ENCODE peak calls at places on chromosomes 2 and 18, in nine cellular contexts. L is right cardiac atrium, M is Peyer's patch, I is iPS DF 6.9, S is AG04450, N is astrocyte, F is pancreas, W is GM23248, Z is right lobe of liver. A is an unnamed sample.

GRCh38 chr18:5770176-5770575 is 125.1 kb downstream of the TMEM200C start:
- DNase-seq in S (no peak), Z (no peak), W (no peak), I (no peak), L (no peak), F (no peak), N (no peak), M (no peak), A (no peak)

GRCh38 chr18:45838302-45839070 is 13.0 kb downstream of the SIGLEC15 start:
- DNase-seq in W (peak; percentile 58), Z (peak; percentile 84), S (no peak), F (peak; percentile 74), N (no peak), M (no peak), L (no peak), I (no peak), A (no peak)

GRCh38 chr2:136207030-136207623 is 89.2 kb upstream of the CXCR4 start:
- DNase-seq in N (no peak), L (peak; percentile 54), W (no peak), I (no peak), S (no peak), Z (no peak), F (no peak), M (peak; percentile 84), A (no peak)

GRCh38 chr2:15980605-15981098 is 40.3 kb downstream of the MYCN start:
- DNase-seq in Z (no peak), N (no peak), F (no peak), S (no peak), W (no peak), M (no peak), I (peak; percentile 79), L (no peak), A (no peak)

GRCh38 chr2:170235860-170236638 is 58.1 kb downstream of the MYO3B start:
- DNase-seq in N (peak; percentile 33), I (peak; percentile 70), F (no peak), Z (no peak), S (no peak), L (no peak), W (peak; percentile 52), M (no peak), A (peak; percentile 84)

GRCh38 chr2:178999476-178999875 is 50.5 kb downstream of the CCDC141 start:
- DNase-seq in M (no peak), I (no peak), S (no peak), W (no peak), L (no peak), Z (no peak), N (no peak), F (no peak), A (no peak)

GRCh38 chr2:217789003-217789735 is 213.6 kb downstream of the TNS1 start:
- DNase-seq in F (peak; percentile 97), I (peak; percentile 50), S (peak; percentile 47), W (peak; percentile 71), M (peak; percentile 87), L (peak; percentile 93), Z (peak; percentile 77), N (peak; percentile 33), A (peak; percentile 78)

GRCh38 chr18:13725566-13726227 is 661 bp downstream of the FAM210A start:
- DNase-seq in N (peak; percentile 1), Z (no peak), M (no peak), I (no peak), S (no peak), F (no peak), W (peak; percentile 40), L (no peak), A (peak; percentile 21)

GRCh38 chr2:173831312-173832229 is 133.6 kb downstream of the SP3 start:
- DNase-seq in Z (no peak), I (no peak), L (peak; percentile 81), S (no peak), W (peak; percentile 54), F (no peak), N (peak; percentile 12), M (no peak), A (no peak)

GRCh38 chr18:22470511-22471181 is 52.9 kb upstream of the CTAGE1 start:
- DNase-seq in I (no peak), L (peak; percentile 81), Z (no peak), M (no peak), W (peak; percentile 23), S (no peak), N (peak; percentile 85), F (no peak), A (peak; percentile 74)

GRCh38 chr2:135829420-135829983 is 7.5 kb downstream of the LCT start:
- DNase-seq in M (no peak), I (no peak), S (no peak), F (no peak), N (no peak), L (no peak), Z (no peak), W (no peak), A (no peak)

GRCh38 chr2:8692783-8693768 is 11.2 kb downstream of the ID2 start:
- DNase-seq in Z (no peak), W (no peak), S (no peak), N (no peak), I (no peak), F (peak; percentile 88), L (peak; percentile 75), M (peak; percentile 60), A (peak; percentile 58)

GRCh38 chr2:8694737-8695136 is 12.9 kb downstream of the ID2 start:
- DNase-seq in L (no peak), S (no peak), I (no peak), W (peak; percentile 61), Z (no peak), F (no peak), M (no peak), N (peak; percentile 36), A (peak; percentile 82)

GRCh38 chr2:8697190-8697589 is 15.3 kb downstream of the ID2 start:
- DNase-seq in M (no peak), S (no peak), N (no peak), I (no peak), W (no peak), F (no peak), Z (no peak), L (no peak), A (no peak)

DNA sequence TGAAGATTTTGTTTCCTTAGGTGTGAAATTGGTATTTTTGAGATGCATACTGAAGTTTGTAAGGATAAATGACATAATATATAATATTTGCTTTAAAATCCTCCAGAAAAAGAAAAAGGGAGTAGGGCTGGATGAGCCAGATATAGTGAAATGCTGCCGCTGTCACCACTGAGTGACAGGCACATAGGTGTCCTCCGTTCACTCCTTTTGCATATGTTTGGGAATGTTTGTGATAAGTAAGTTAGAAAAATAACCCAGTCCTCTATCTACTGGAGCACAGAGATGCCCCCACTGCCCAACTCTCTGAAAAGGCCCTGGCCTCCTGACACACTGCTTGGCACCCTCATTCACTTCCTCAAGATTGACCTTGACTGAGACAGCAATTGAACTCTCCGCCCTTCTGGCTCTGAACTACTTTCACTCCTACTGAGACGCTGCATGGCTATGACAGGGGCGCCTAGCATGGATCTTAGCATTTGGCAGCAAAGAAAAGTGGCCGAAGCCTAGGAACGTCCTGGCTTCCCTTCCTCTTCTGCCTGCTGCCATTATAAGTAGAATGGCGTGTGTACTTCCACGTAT is 10.1 kb downstream of the ID2 start:
- DNase-seq in M (no peak), I (no peak), Z (no peak), W (no peak), S (no peak), N (no peak), L (no peak), F (no peak), A (no peak)
- H3K27me3 ChIP-seq in M (no peaks in the 10 kb centered on the region), I (no peaks in the 10 kb centered on the region), Z (no peaks in the 10 kb centered on the region), W (no peaks in the 10 kb centered on the region), S (no peaks in the 10 kb centered on the region), N (no peaks in the 10 kb centered on the region), L (no peaks in the 10 kb centered on the region), F (peaks cover 4% of the 10 kb centered on the region), A (no peaks in the 10 kb centered on the region)

DNA sequence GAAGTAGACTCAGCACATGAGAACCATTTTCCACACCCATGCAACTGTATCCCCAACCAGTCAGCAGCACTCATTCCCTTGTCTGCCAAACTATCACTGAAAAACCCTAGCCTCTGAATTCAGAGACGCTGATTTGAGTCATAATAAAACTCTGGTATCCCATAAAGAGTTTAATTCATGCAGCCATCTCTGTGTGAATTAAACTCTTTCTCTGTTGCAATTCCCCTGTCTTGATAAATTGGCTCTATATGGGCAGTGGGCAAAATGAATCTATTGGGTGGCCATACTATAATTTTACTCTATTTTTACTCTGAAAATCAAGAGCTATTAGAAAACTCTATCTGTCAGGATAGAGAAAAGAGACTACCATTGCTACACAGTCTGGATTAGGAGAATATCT is 40.6 kb upstream of the TWSG1 start:
- DNase-seq in I (no peak), M (no peak), Z (no peak), N (no peak), F (no peak), W (no peak), L (no peak), S (no peak), A (no peak)
- H3K9me3 ChIP-seq in I (peaks cover 4% of the 10 kb centered on the region), M (no peaks in the 10 kb centered on the region), Z (no peaks in the 10 kb centered on the region), N (no peaks in the 10 kb centered on the region), F (no peaks in the 10 kb centered on the region), W (no peaks in the 10 kb centered on the region), L (no peaks in the 10 kb centered on the region), S (peaks cover 15% of the 10 kb centered on the region), A (peaks cover 6% of the 10 kb centered on the region)

GRCh38 chr18:355678-356077 is 87.8 kb upstream of the THOC1 start:
- DNase-seq in S (no peak), M (no peak), N (no peak), Z (no peak), I (no peak), F (no peak), L (no peak), W (no peak), A (no peak)
- H3K27ac ChIP-seq in S (no peak overlapping the region), M (no peak overlapping the region), N (no peak overlapping the region), Z (no peak overlapping the region), I (no peak overlapping the region), F (no peak overlapping the region), L (no peak overlapping the region), W (no peak overlapping the region), A (no peak overlapping the region)

GRCh38 chr18:44764863-44765262 is 84.2 kb downstream of the SETBP1 start:
- DNase-seq in W (peak; percentile 5), M (no peak), F (no peak), Z (no peak), S (no peak), I (no peak), L (no peak), N (no peak), A (no peak)

GRCh38 chr18:44765451-44765850 is 84.8 kb downstream of the SETBP1 start:
- DNase-seq in I (no peak), F (no peak), Z (no peak), S (no peak), W (no peak), N (no peak), L (no peak), M (no peak), A (no peak)

GRCh38 chr18:44770641-44771040 is 90.0 kb downstream of the SETBP1 start:
- DNase-seq in N (no peak), W (no peak), L (no peak), S (no peak), Z (no peak), I (no peak), F (no peak), M (no peak), A (no peak)

GRCh38 chr18:44766461-44766860 is 85.8 kb downstream of the SETBP1 start:
- DNase-seq in L (no peak), I (no peak), F (no peak), N (no peak), Z (no peak), W (no peak), S (no peak), M (no peak), A (no peak)

DNA sequence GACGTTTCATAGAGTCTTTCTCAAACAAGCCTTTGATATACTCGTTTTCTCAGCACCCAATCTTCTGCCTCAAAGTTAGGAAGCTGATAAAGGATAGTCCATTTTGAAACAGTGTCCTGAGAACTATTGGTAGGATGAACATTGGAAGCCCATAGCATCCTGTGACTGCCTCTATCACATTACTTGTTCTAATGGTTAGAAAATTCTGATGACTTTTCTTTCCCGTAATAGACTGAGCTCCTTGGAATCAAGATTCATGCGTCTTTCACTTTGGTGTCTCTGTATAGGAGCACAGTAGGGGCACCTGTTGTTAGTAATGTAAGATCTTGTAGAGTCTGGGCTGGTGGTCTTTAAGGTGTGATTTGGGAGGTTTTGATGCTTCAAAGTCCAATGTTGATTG is 87.1 kb downstream of the SETBP1 start:
- DNase-seq in F (no peak), M (no peak), S (no peak), Z (no peak), W (no peak), L (no peak), N (no peak), I (no peak), A (no peak)
- H3K27me3 ChIP-seq in F (no peaks in the 10 kb centered on the region), M (no peaks in the 10 kb centered on the region), S (peaks cover 2% of the 10 kb centered on the region), Z (no peaks in the 10 kb centered on the region), W (no peaks in the 10 kb centered on the region), L (no peaks in the 10 kb centered on the region), N (no peaks in the 10 kb centered on the region), I (no peaks in the 10 kb centered on the region), A (no peaks in the 10 kb centered on the region)

A was measured in PC-3.